ENCODE peak calls at places on chromosome 21, in five cellular contexts. One of them, this sample, is unnamed.

GRCh38 chr21:17554120-17554519 is 41.3 kb downstream of the CXADR start:
- DNase-seq in HCT116: no peak
- DNase-seq in HepG2: no peak
- DNase-seq in H1: no peak
- DNase-seq in K562: no peak
- DNase-seq in this sample: no peak

GRCh38 chr21:38311765-38312164 is 55.0 kb downstream of the KCNJ15 start:
- DNase-seq in K562: no peak
- DNase-seq in HCT116: no peak
- DNase-seq in H1: no peak
- DNase-seq in HepG2: no peak
- DNase-seq in this sample: no peak

GRCh38 chr21:31545036-31545435 is 114.5 kb upstream of the SOD1 start:
- DNase-seq in K562: no peak
- DNase-seq in HCT116: no peak
- DNase-seq in H1: no peak
- DNase-seq in HepG2: no peak
- DNase-seq in this sample: no peak

GRCh38 chr21:19792004-19792403 is 1206.2 kb upstream of the NCAM2 start:
- DNase-seq in HepG2: no peak
- DNase-seq in H1: no peak
- DNase-seq in HCT116: no peak
- DNase-seq in K562: no peak
- DNase-seq in this sample: no peak

GRCh38 chr21:46554431-46555224 is 50.3 kb downstream of the S100B start:
- DNase-seq in H1: no peak
- DNase-seq in K562: no peak
- DNase-seq in HepG2: no peak
- DNase-seq in HCT116: no peak
- DNase-seq in this sample: no peak

GRCh38 chr21:39079617-39080016 is 103.6 kb downstream of the PSMG1 start:
- DNase-seq in HepG2: peak; percentile 73
- DNase-seq in K562: peak; percentile 35
- DNase-seq in H1: no peak
- DNase-seq in HCT116: no peak
- DNase-seq in this sample: no peak

GRCh38 chr21:36477001-36477400 is 2.9 kb downstream of the CLDN14 start:
- DNase-seq in K562: no peak
- DNase-seq in H1: no peak
- DNase-seq in HCT116: no peak
- DNase-seq in HepG2: no peak
- DNase-seq in this sample: no peak

GRCh38 chr21:25626752-25627151 is 12.3 kb upstream of the JAM2 start:
- DNase-seq in HepG2: no peak
- DNase-seq in HCT116: no peak
- DNase-seq in H1: no peak
- DNase-seq in K562: no peak
- DNase-seq in this sample: no peak

GRCh38 chr21:17819114-17819877 is at the start of gene C21orf91:
- DNase-seq in K562: peak; percentile 91
- DNase-seq in HepG2: peak; percentile 56
- DNase-seq in HCT116: peak; percentile 78
- DNase-seq in H1: peak; percentile 41
- DNase-seq in this sample: peak; percentile 86

GRCh38 chr21:25870084-25870483 is 135.3 kb downstream of the GABPA start:
- DNase-seq in HepG2: no peak
- DNase-seq in HCT116: no peak
- DNase-seq in K562: no peak
- DNase-seq in H1: no peak
- DNase-seq in this sample: no peak

GRCh38 chr21:38343691-38344090 is 86.9 kb downstream of the KCNJ15 start:
- DNase-seq in HepG2: no peak
- DNase-seq in H1: no peak
- DNase-seq in HCT116: no peak
- DNase-seq in K562: no peak
- DNase-seq in this sample: peak; percentile 89

GRCh38 chr21:21165063-21165645 is 166.9 kb downstream of the NCAM2 start:
- DNase-seq in HCT116: no peak
- DNase-seq in HepG2: no peak
- DNase-seq in K562: no peak
- DNase-seq in H1: no peak
- DNase-seq in this sample: no peak

GRCh38 chr21:15029077-15029476 is 35.7 kb downstream of the NRIP1 start:
- DNase-seq in HepG2: no peak
- DNase-seq in H1: no peak
- DNase-seq in K562: no peak
- DNase-seq in HCT116: no peak
- DNase-seq in this sample: no peak

DNA sequence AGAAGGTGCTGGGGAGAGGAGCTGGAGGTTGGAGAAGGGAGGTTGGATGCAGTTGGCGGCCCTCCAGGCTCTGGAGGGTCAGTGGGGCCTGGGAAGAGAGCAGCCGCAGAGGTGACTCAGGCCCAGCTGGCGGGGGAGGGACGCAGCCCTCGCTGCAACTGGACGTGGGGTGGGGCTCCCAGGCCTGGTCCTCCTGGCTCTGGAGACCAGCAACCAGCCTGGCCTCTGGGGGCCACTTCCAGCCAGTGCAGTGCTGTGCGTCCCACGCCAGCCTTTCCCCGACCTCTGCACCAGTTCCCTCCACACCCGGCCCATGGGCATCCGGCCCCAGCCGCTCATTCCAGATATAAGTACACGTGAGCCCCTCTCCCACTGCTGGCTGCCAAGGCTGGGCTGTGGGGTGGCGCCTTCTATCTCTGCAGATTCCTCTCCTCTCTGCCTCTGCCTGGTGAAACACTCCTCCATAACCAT is 38.0 kb upstream of the COL18A1 start:
- DNase-seq in HepG2: peak; percentile 74
- DNase-seq in H1: no peak
- DNase-seq in K562: peak; percentile 65
- DNase-seq in HCT116: no peak
- DNase-seq in this sample: peak; percentile 96
- TF ChIP-seq POLR2A in HepG2: no peak
- TF ChIP-seq POLR2A in H1: no peak
- TF ChIP-seq POLR2A in K562: no peak
- TF ChIP-seq POLR2A in HCT116: no peak
- TF ChIP-seq POLR2A in this sample: peak; percentile 35

GRCh38 chr21:43354666-43355065 is 72.3 kb downstream of the SIK1 start:
- DNase-seq in K562: no peak
- DNase-seq in HCT116: no peak
- DNase-seq in HepG2: no peak
- DNase-seq in H1: no peak
- DNase-seq in this sample: no peak

GRCh38 chr21:43354016-43354420 is 72.9 kb downstream of the SIK1 start:
- DNase-seq in HepG2: no peak
- DNase-seq in HCT116: no peak
- DNase-seq in K562: no peak
- DNase-seq in H1: no peak
- DNase-seq in this sample: no peak

GRCh38 chr21:43352138-43352537 is 74.8 kb downstream of the SIK1 start:
- DNase-seq in HepG2: no peak
- DNase-seq in K562: no peak
- DNase-seq in HCT116: no peak
- DNase-seq in H1: no peak
- DNase-seq in this sample: no peak

GRCh38 chr21:43353282-43354010 is 73.5 kb downstream of the SIK1 start:
- DNase-seq in K562: no peak
- DNase-seq in H1: no peak
- DNase-seq in HepG2: no peak
- DNase-seq in HCT116: no peak
- DNase-seq in this sample: no peak

DNA sequence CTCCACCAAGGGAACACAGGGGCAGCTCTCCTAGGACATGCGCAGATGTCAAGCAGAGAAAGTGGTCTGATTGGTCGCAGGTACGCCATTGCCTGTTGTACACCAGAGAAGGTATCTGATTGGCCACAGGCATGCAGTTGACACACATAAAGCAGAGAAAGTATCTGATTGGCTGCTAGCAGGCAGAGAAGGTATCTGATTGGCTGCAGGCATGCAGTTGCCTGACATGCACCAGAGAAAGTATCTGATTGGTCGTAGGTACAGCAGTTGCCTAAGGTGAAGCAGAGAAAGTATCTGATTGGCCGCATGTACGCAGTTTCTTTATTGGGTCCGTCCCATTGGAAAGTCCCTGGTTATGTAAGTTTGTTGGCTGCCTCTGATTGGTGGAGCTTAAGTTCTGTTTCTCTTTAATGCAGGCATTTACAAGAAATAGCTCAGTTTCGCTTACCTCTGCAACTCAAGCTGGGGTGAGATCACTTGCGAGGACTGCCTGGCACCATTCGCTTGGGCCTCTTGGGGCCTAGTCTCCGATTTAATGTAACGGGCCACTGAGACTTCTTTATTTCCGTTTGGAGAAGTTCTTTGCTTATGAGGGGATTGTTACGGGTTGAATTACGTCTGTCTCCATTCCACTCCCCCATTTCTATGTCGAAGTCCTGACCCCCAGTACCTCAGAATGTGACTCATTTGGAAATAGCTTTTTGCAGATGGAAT is 74.2 kb downstream of the SIK1 start:
- DNase-seq in HepG2: no peak
- DNase-seq in HCT116: peak; percentile 56
- DNase-seq in H1: no peak
- DNase-seq in K562: peak; percentile 54
- DNase-seq in this sample: peak; percentile 19
- TF ChIP-seq EZH2 in HepG2: no peak
- TF ChIP-seq EZH2 in HCT116: no peak
- TF ChIP-seq EZH2 in H1: no peak
- TF ChIP-seq EZH2 in K562: no peak
- TF ChIP-seq EZH2 in this sample: no peak

GRCh38 chr21:33491373-33492102 is at the start of gene DNAJC28:
- DNase-seq in K562: peak; percentile 98
- DNase-seq in H1: peak; percentile 87
- DNase-seq in HepG2: peak; percentile 87
- DNase-seq in HCT116: peak; percentile 85
- DNase-seq in this sample: peak; percentile 96
- TF ChIP-seq POLR2A in K562: peak; percentile 85
- TF ChIP-seq POLR2A in H1: no peak
- TF ChIP-seq POLR2A in HepG2: peak; percentile 83
- TF ChIP-seq POLR2A in HCT116: peak; percentile 28
- TF ChIP-seq POLR2A in this sample: peak; percentile 58

DNA sequence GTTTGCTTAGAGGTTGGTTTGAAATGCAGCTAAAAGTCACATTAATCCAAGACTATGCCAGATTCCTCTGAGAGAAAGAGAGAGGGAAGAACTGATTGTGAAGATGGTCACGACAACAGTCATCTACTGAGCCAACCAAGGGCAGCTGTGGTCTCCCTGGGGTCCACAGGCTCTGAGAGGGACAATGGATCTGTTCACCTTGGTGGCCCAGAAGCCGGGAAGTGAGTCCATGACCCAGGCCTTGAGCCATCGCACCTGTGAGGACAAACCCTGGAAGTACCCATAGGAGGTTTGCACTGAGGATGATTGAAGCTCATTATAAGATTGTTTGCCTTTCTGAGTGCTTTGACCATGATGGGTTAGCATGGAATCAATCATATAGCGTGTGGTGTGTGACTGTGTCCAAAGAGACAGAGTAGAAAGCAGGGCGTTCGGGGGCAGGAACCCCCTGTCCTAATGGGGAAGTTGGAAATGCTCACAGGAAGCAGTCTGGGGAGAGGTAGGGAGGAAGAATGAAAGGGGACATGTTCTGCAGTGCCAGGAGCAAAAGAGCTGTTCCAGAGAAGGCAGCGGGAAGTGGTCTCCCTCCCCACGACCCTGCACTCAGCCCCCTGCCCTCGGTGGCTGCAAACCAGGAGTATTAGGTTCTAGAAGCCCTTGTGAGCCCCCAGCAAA is 47.1 kb downstream of the UMODL1 start:
- DNase-seq in H1: no peak
- DNase-seq in K562: no peak
- DNase-seq in HepG2: no peak
- DNase-seq in HCT116: no peak
- DNase-seq in this sample: no peak
- TF ChIP-seq EZH2 in H1: no peak
- TF ChIP-seq EZH2 in K562: no peak
- TF ChIP-seq EZH2 in HepG2: no peak
- TF ChIP-seq EZH2 in HCT116: no peak
- TF ChIP-seq EZH2 in this sample: no peak

GRCh38 chr21:32702702-32703101 is 25.1 kb downstream of the SYNJ1 start:
- DNase-seq in HepG2: no peak
- DNase-seq in H1: no peak
- DNase-seq in K562: peak; percentile 13
- DNase-seq in HCT116: no peak
- DNase-seq in this sample: peak; percentile 54
- TF ChIP-seq POLR2A in HepG2: no peak
- TF ChIP-seq POLR2A in H1: no peak
- TF ChIP-seq POLR2A in K562: no peak
- TF ChIP-seq POLR2A in HCT116: no peak
- TF ChIP-seq POLR2A in this sample: no peak

DNA sequence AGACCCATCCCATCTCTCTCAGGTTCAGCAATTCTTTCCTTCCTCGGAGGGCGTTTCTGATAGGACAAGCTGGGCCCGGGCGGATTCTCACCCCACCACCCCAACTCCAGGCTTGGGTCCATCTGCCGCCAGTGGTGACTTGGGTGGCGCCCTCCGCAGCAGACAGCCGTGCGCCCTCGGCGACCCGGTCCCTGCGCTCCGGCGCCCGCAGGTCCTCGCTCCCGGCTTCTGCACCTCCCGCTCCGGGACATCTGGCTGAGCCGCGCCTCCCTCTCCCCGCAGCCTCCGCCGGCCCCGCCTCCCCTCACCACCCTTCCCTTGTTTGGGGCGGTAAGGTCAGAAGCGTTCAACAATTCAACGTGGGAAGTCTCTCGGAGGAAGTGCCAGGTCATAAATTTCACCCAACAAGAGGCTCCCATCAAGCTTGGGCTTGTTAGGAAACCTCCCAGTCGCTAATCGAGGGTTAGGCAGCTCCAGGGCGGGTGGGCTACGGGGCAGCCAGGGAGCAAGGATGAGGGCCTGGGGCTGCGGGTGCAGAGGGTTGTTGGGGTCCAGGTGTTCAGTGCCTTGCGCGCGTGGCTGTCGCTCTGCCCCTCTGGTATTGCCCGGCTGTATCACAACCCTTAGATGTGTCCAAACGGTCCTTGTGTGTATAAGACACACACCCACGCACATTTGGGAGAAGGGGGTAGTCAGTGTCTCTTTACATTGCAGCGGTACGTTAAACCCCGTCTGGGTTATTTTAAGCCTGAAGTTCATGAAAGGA is 39.8 kb downstream of the OLIG1 start:
- DNase-seq in HepG2: no peak
- DNase-seq in HCT116: no peak
- DNase-seq in K562: no peak
- DNase-seq in H1: no peak
- DNase-seq in this sample: no peak
- TF ChIP-seq EZH2 in HepG2: no peak
- TF ChIP-seq EZH2 in HCT116: no peak
- TF ChIP-seq EZH2 in K562: no peak
- TF ChIP-seq EZH2 in H1: no peak
- TF ChIP-seq EZH2 in this sample: peak; percentile 52

This sample was measured in endothelial cell of umbilical vein.